ENCODE peak calls at places on chromosome 21, in four cellular contexts. One of them, this sample, is unnamed.

GRCh38 chr21:36698160-36699025 is 522 bp upstream of the SIM2 start:
- DNase-seq in HepG2: no peak
- DNase-seq in endothelial cell of umbilical vein: no peak
- DNase-seq in stomach: peak; percentile 77
- DNase-seq in this sample: no peak

GRCh38 chr21:36688324-36688723 is 10.6 kb upstream of the SIM2 start:
- DNase-seq in HepG2: no peak
- DNase-seq in endothelial cell of umbilical vein: no peak
- DNase-seq in stomach: no peak
- DNase-seq in this sample: no peak

GRCh38 chr21:37087188-37087587 is 14.1 kb downstream of the TTC3 start:
- DNase-seq in HepG2: no peak
- DNase-seq in endothelial cell of umbilical vein: peak; percentile 31
- DNase-seq in stomach: no peak
- DNase-seq in this sample: no peak

GRCh38 chr21:29098156-29098555 is 24.7 kb upstream of the CCT8 start:
- DNase-seq in HepG2: no peak
- DNase-seq in endothelial cell of umbilical vein: no peak
- DNase-seq in stomach: no peak
- DNase-seq in this sample: no peak

GRCh38 chr21:40146201-40146890 is 279.1 kb downstream of the PCP4 start:
- DNase-seq in HepG2: no peak
- DNase-seq in endothelial cell of umbilical vein: no peak
- DNase-seq in stomach: no peak
- DNase-seq in this sample: no peak

GRCh38 chr21:22438428-22439086 is 1440.3 kb downstream of the NCAM2 start:
- DNase-seq in HepG2: no peak
- DNase-seq in endothelial cell of umbilical vein: no peak
- DNase-seq in stomach: no peak
- DNase-seq in this sample: no peak

GRCh38 chr21:37225440-37225839 is 41.7 kb downstream of the VPS26C start:
- DNase-seq in HepG2: no peak
- DNase-seq in endothelial cell of umbilical vein: no peak
- DNase-seq in stomach: no peak
- DNase-seq in this sample: no peak

GRCh38 chr21:41579692-41580091 is 71.7 kb upstream of the TMPRSS2 start:
- DNase-seq in HepG2: no peak
- DNase-seq in endothelial cell of umbilical vein: no peak
- DNase-seq in stomach: no peak
- DNase-seq in this sample: no peak

GRCh38 chr21:28805885-28806284 is 186.8 kb downstream of the LTN1 start:
- DNase-seq in HepG2: no peak
- DNase-seq in endothelial cell of umbilical vein: no peak
- DNase-seq in stomach: no peak
- DNase-seq in this sample: no peak

GRCh38 chr21:16084776-16085364 is 355.1 kb downstream of the USP25 start:
- DNase-seq in HepG2: no peak
- DNase-seq in endothelial cell of umbilical vein: no peak
- DNase-seq in stomach: no peak
- DNase-seq in this sample: no peak

GRCh38 chr21:20943476-20944085 is 54.6 kb upstream of the NCAM2 start:
- DNase-seq in HepG2: no peak
- DNase-seq in endothelial cell of umbilical vein: no peak
- DNase-seq in stomach: no peak
- DNase-seq in this sample: no peak

GRCh38 chr21:36757246-36757645 is 58.3 kb downstream of the SIM2 start:
- DNase-seq in HepG2: no peak
- DNase-seq in endothelial cell of umbilical vein: no peak
- DNase-seq in stomach: no peak
- DNase-seq in this sample: no peak

GRCh38 chr21:37508341-37508740 is 141.8 kb downstream of the DYRK1A start:
- DNase-seq in HepG2: no peak
- DNase-seq in endothelial cell of umbilical vein: no peak
- DNase-seq in stomach: no peak
- DNase-seq in this sample: no peak

GRCh38 chr21:41600556-41600955 is 92.6 kb upstream of the TMPRSS2 start:
- DNase-seq in HepG2: no peak
- DNase-seq in endothelial cell of umbilical vein: no peak
- DNase-seq in stomach: no peak
- DNase-seq in this sample: no peak

GRCh38 chr21:16211339-16212303 is 481.8 kb downstream of the USP25 start:
- DNase-seq in HepG2: no peak
- DNase-seq in endothelial cell of umbilical vein: peak; percentile 37
- DNase-seq in stomach: no peak
- DNase-seq in this sample: no peak

GRCh38 chr21:42113926-42114409 is 42.9 kb downstream of the UMODL1 start:
- DNase-seq in HepG2: peak; percentile 72
- DNase-seq in endothelial cell of umbilical vein: no peak
- DNase-seq in stomach: no peak
- DNase-seq in this sample: peak; percentile 53

GRCh38 chr21:43280949-43281633 is 112.3 kb downstream of the CRYAA start:
- DNase-seq in HepG2: no peak
- DNase-seq in endothelial cell of umbilical vein: no peak
- DNase-seq in stomach: no peak
- DNase-seq in this sample: no peak

GRCh38 chr21:41928621-41929220 is 25.1 kb downstream of the C2CD2 start:
- DNase-seq in HepG2: no peak
- DNase-seq in endothelial cell of umbilical vein: peak; percentile 25
- DNase-seq in stomach: no peak
- DNase-seq in this sample: no peak

GRCh38 chr21:14120091-14120734 is 90.5 kb downstream of the LIPI start:
- DNase-seq in HepG2: peak; percentile 11
- DNase-seq in endothelial cell of umbilical vein: no peak
- DNase-seq in stomach: peak; percentile 53
- DNase-seq in this sample: no peak

GRCh38 chr21:15730484-15731242 is 881 bp downstream of the USP25 start:
- DNase-seq in HepG2: no peak
- DNase-seq in endothelial cell of umbilical vein: peak; percentile 56
- DNase-seq in stomach: no peak
- DNase-seq in this sample: peak; percentile 16

GRCh38 chr21:27329255-27329851 is 362.5 kb upstream of the ADAMTS5 start:
- DNase-seq in HepG2: no peak
- DNase-seq in endothelial cell of umbilical vein: no peak
- DNase-seq in stomach: no peak
- DNase-seq in this sample: no peak

GRCh38 chr21:27157097-27157496 is 190.2 kb upstream of the ADAMTS5 start:
- DNase-seq in HepG2: no peak
- DNase-seq in endothelial cell of umbilical vein: no peak
- DNase-seq in stomach: no peak
- DNase-seq in this sample: no peak

GRCh38 chr21:37863842-37864241 is 52.4 kb downstream of the KCNJ6 start:
- DNase-seq in HepG2: no peak
- DNase-seq in endothelial cell of umbilical vein: no peak
- DNase-seq in stomach: no peak
- DNase-seq in this sample: no peak

GRCh38 chr21:43762303-43763128 is 13.6 kb downstream of the CSTB start:
- DNase-seq in HepG2: no peak
- DNase-seq in endothelial cell of umbilical vein: no peak
- DNase-seq in stomach: no peak
- DNase-seq in this sample: no peak

GRCh38 chr21:20856926-20857325 is 141.3 kb upstream of the NCAM2 start:
- DNase-seq in HepG2: no peak
- DNase-seq in endothelial cell of umbilical vein: no peak
- DNase-seq in stomach: no peak
- DNase-seq in this sample: no peak

GRCh38 chr21:21003701-21004100 is 5.5 kb downstream of the NCAM2 start:
- DNase-seq in HepG2: peak; percentile 29
- DNase-seq in endothelial cell of umbilical vein: peak; percentile 6
- DNase-seq in stomach: no peak
- DNase-seq in this sample: no peak

GRCh38 chr21:17524635-17525034 is 11.8 kb downstream of the CXADR start:
- DNase-seq in HepG2: no peak
- DNase-seq in endothelial cell of umbilical vein: no peak
- DNase-seq in stomach: no peak
- DNase-seq in this sample: no peak

GRCh38 chr21:17527240-17527639 is 14.4 kb downstream of the CXADR start:
- DNase-seq in HepG2: peak; percentile 83
- DNase-seq in endothelial cell of umbilical vein: peak; percentile 86
- DNase-seq in stomach: no peak
- DNase-seq in this sample: peak; percentile 11

GRCh38 chr21:17526771-17527170 is 13.9 kb downstream of the CXADR start:
- DNase-seq in HepG2: no peak
- DNase-seq in endothelial cell of umbilical vein: no peak
- DNase-seq in stomach: no peak
- DNase-seq in this sample: no peak

GRCh38 chr21:17529648-17530047 is 16.8 kb downstream of the CXADR start:
- DNase-seq in HepG2: no peak
- DNase-seq in endothelial cell of umbilical vein: no peak
- DNase-seq in stomach: no peak
- DNase-seq in this sample: no peak

GRCh38 chr21:17527711-17528110 is 14.9 kb downstream of the CXADR start:
- DNase-seq in HepG2: no peak
- DNase-seq in endothelial cell of umbilical vein: no peak
- DNase-seq in stomach: no peak
- DNase-seq in this sample: no peak
- H3K27ac ChIP-seq in HepG2: peak overlapping the region; percentile 58
- H3K27ac ChIP-seq in endothelial cell of umbilical vein: peak overlapping the region; percentile 88
- H3K27ac ChIP-seq in stomach: peak overlapping the region; percentile 70
- H3K27ac ChIP-seq in this sample: no peak overlapping the region

GRCh38 chr21:39006653-39007417 is 176.4 kb downstream of the PSMG1 start:
- DNase-seq in HepG2: no peak
- DNase-seq in endothelial cell of umbilical vein: peak; percentile 88
- DNase-seq in stomach: peak; percentile 64
- DNase-seq in this sample: peak; percentile 62
- TF ChIP-seq POLR2AphosphoS5 in HepG2: no peak
- TF ChIP-seq POLR2AphosphoS5 in endothelial cell of umbilical vein: no peak
- TF ChIP-seq POLR2AphosphoS5 in stomach: peak; percentile 18
- TF ChIP-seq POLR2AphosphoS5 in this sample: peak; percentile 59

GRCh38 chr21:34805157-34805556 is 136.4 kb downstream of the CLIC6 start:
- DNase-seq in HepG2: no peak
- DNase-seq in endothelial cell of umbilical vein: no peak
- DNase-seq in stomach: no peak
- DNase-seq in this sample: no peak
- H3K4me1 ChIP-seq in HepG2: peaks cover 50% of the 10 kb centered on the region
- H3K4me1 ChIP-seq in endothelial cell of umbilical vein: peaks cover 27% of the 10 kb centered on the region
- H3K4me1 ChIP-seq in stomach: peaks cover 6% of the 10 kb centered on the region
- H3K4me1 ChIP-seq in this sample: no peaks in the 10 kb centered on the region

GRCh38 chr21:34198232-34199120 is 125.1 kb downstream of the MRPS6 start:
- DNase-seq in HepG2: no peak
- DNase-seq in endothelial cell of umbilical vein: no peak
- DNase-seq in stomach: no peak
- DNase-seq in this sample: no peak
- H3K27ac ChIP-seq in HepG2: no peak overlapping the region
- H3K27ac ChIP-seq in endothelial cell of umbilical vein: no peak overlapping the region
- H3K27ac ChIP-seq in stomach: peak overlapping the region; percentile 40
- H3K27ac ChIP-seq in this sample: no peak overlapping the region

DNA sequence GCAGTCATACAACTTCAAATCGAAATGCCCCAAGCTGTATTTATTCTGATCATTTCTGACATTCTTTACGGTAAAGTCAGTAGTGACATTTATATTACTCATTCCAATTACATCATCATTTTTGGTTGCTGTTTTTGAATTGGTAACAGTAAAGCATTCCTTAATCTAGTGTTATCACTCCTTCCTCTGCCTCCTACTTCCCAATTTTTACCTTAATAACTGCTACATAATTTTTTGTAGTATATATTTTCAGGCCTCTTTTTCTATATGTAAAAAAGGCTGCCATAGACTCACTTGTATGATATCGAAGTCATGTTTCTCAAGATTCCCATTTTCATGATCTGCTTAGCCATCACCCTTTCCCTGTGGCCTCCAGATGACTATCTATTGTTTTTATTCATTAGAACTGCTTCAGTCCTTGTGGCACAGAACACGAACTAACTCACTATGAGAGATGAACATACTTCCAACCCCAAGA is 167.2 kb downstream of the RUNX1 start:
- DNase-seq in HepG2: no peak
- DNase-seq in endothelial cell of umbilical vein: peak; percentile 83
- DNase-seq in stomach: no peak
- DNase-seq in this sample: no peak
- TF ChIP-seq POLR2AphosphoS5 in HepG2: no peak
- TF ChIP-seq POLR2AphosphoS5 in endothelial cell of umbilical vein: no peak
- TF ChIP-seq POLR2AphosphoS5 in stomach: no peak
- TF ChIP-seq POLR2AphosphoS5 in this sample: no peak

DNA sequence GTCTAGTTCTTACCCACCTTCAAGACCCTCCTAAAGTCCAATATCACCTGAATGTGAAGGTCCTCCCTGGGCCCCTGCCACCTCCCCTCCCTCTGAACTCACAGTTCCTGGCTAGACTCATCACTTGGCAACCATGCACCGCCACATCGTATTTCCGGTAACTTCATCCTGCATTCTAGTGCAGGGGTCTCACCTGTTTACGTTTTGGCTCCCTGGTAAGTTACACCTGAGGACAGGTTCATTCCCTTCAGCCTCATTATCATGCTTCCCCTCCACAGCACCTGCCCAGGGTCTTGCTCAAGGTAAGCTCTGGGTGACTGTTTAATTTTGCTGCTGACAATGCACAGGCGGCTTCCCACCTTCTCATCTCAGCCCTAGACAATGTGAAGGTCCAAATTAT is 93.1 kb downstream of the MIS18A start:
- DNase-seq in HepG2: no peak
- DNase-seq in endothelial cell of umbilical vein: no peak
- DNase-seq in stomach: no peak
- DNase-seq in this sample: no peak
- H3K4me1 ChIP-seq in HepG2: no peaks in the 10 kb centered on the region
- H3K4me1 ChIP-seq in endothelial cell of umbilical vein: no peaks in the 10 kb centered on the region
- H3K4me1 ChIP-seq in stomach: no peaks in the 10 kb centered on the region
- H3K4me1 ChIP-seq in this sample: no peaks in the 10 kb centered on the region

DNA sequence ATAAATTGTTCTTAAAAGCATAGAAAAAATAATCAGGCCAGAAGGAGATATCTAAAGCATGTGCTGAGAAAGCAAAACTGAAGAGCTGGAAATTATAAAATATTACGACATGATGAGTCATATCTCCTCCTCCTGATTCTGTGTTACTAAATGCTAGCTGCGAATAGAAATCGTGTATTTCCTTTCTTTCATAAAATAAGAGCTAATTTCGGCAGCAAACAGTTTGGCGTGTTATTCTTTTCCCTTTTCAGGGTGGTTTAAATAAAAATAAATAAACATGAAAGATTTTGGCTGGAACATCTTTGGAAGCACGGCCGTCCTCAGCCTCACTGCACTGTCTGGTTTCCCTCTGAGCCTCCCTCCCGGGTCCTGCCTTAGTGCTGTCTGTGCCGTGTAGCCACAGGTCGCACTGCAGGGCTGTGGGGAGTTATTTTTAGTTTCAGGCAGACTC is 56.0 kb downstream of the ADARB1 start:
- DNase-seq in HepG2: no peak
- DNase-seq in endothelial cell of umbilical vein: peak; percentile 72
- DNase-seq in stomach: no peak
- DNase-seq in this sample: no peak
- H3K27ac ChIP-seq in HepG2: no peak overlapping the region
- H3K27ac ChIP-seq in endothelial cell of umbilical vein: peak overlapping the region; percentile 83
- H3K27ac ChIP-seq in stomach: peak overlapping the region; percentile 74
- H3K27ac ChIP-seq in this sample: peak overlapping the region; percentile 41

GRCh38 chr21:46368533-46369285 is 44.8 kb downstream of the PCNT start:
- DNase-seq in HepG2: no peak
- DNase-seq in endothelial cell of umbilical vein: no peak
- DNase-seq in stomach: no peak
- DNase-seq in this sample: no peak
- TF ChIP-seq POLR2AphosphoS5 in HepG2: no peak
- TF ChIP-seq POLR2AphosphoS5 in endothelial cell of umbilical vein: no peak
- TF ChIP-seq POLR2AphosphoS5 in stomach: no peak
- TF ChIP-seq POLR2AphosphoS5 in this sample: no peak